ENCODE peak calls at places on chromosomes 7 and 10, in nine cellular contexts. I is stimulated activated CD8-positive, alpha-beta memory T cell treated with anti-CD3 and anti-CD28 coated beads, Interleukin-15, amount 100 ng/mL, for 24 hours; V is immature natural killer cell; N is SJSA1; U is SK-MEL-5; D is OCI-LY7; R is Jurkat, Clone E6-1; G is naive thymus-derived CD4-positive, alpha-beta T cell; Y is CD4-positive, CD25-positive, alpha-beta regulatory T cell. J is an unnamed sample.
A peak's percentile ranks its signal among the peaks of the same experiment; 100 is the strongest.

GRCh38 chr7:42689626-42690025 is 222.2 kb downstream of the C7orf25 start:
- DNase-seq in U (no peak), D (no peak), Y (no peak), I (no peak), N (no peak), R (no peak), G (no peak), V (no peak), J (no peak)

GRCh38 chr10:12541446-12542067 is 192.2 kb downstream of the CAMK1D start:
- DNase-seq in V (no peak), G (no peak), D (no peak), Y (no peak), N (no peak), U (no peak), R (no peak), I (no peak), J (no peak)

GRCh38 chr7:45716380-45717203 is 142.4 kb downstream of the ADCY1 start:
- DNase-seq in R (no peak), I (no peak), U (no peak), V (no peak), G (no peak), N (no peak), Y (no peak), D (no peak), J (no peak)

GRCh38 chr10:25974897-25975459 is 40.9 kb downstream of the MYO3A start:
- DNase-seq in G (no peak), R (no peak), U (no peak), D (no peak), V (no peak), Y (no peak), I (no peak), N (no peak), J (no peak)

GRCh38 chr10:79097021-79097695 is 28.4 kb downstream of the ZMIZ1 start:
- DNase-seq in U (no peak), V (no peak), G (no peak), I (no peak), R (no peak), Y (no peak), N (no peak), D (no peak), J (no peak)

GRCh38 chr7:84363741-84364140 is 169.2 kb upstream of the SEMA3A start:
- DNase-seq in Y (no peak), R (no peak), V (no peak), D (no peak), U (no peak), I (no peak), N (no peak), G (no peak), J (no peak)

GRCh38 chr7:44471850-44472249 is 18.6 kb downstream of the NUDCD3 start:
- DNase-seq in G (no peak), U (no peak), R (no peak), V (no peak), Y (no peak), D (no peak), I (no peak), N (no peak), J (no peak)

GRCh38 chr10:4240641-4241197 is 455.7 kb upstream of the KLF6 start:
- DNase-seq in D (no peak), Y (no peak), N (peak; percentile 55), R (no peak), G (no peak), V (no peak), I (no peak), U (peak; percentile 36), J (no peak)

GRCh38 chr7:3722396-3722846 is 421.4 kb downstream of the SDK1 start:
- DNase-seq in V (no peak), D (peak; percentile 35), I (no peak), N (no peak), R (peak; percentile 58), Y (peak; percentile 13), G (no peak), U (peak; percentile 62), J (no peak)

GRCh38 chr10:132480356-132480755 is 57.2 kb upstream of the INPP5A start:
- DNase-seq in Y (no peak), N (no peak), V (no peak), I (no peak), R (no peak), G (no peak), U (no peak), D (no peak), J (no peak)

GRCh38 chr7:39526676-39527075 is 39.5 kb upstream of the YAE1 start:
- DNase-seq in G (no peak), V (no peak), U (peak; percentile 35), D (no peak), Y (no peak), I (no peak), R (no peak), N (no peak), J (no peak)

GRCh38 chr7:28939844-28940243 is 18.3 kb downstream of the TRIL start:
- DNase-seq in G (no peak), Y (no peak), R (no peak), I (no peak), N (no peak), V (no peak), D (no peak), U (no peak), J (no peak)

GRCh38 chr7:57218196-57218716 is 86.0 kb upstream of the ZNF479 start:
- DNase-seq in V (no peak), U (no peak), G (no peak), R (no peak), Y (no peak), I (no peak), N (no peak), D (no peak), J (no peak)

GRCh38 chr10:114315566-114316420 is 76.7 kb downstream of the VWA2 start:
- DNase-seq in R (no peak), U (no peak), Y (no peak), G (no peak), N (no peak), V (no peak), D (no peak), I (no peak), J (no peak)

GRCh38 chr10:21727452-21728168 is 193.6 kb downstream of the MLLT10 start:
- DNase-seq in U (no peak), R (peak; percentile 63), Y (no peak), G (no peak), V (no peak), I (no peak), D (no peak), N (no peak), J (no peak)

GRCh38 chr7:57425969-57426628 is 23.9 kb upstream of the ZNF716 start:
- DNase-seq in G (no peak), N (no peak), Y (no peak), I (no peak), U (no peak), D (no peak), R (no peak), V (no peak), J (no peak)

GRCh38 chr7:17489987-17490386 is 191.5 kb downstream of the AHR start:
- DNase-seq in I (no peak), N (no peak), D (no peak), U (no peak), G (no peak), Y (no peak), R (no peak), V (no peak), J (no peak)